ENCODE peak calls at places on chromosomes 12 and 14, in eight cellular contexts. H is left lobe of liver, M is ovary, X is NCI-H1092, F is foreskin fibroblast, L is lung microvascular endothelial cell, E is mesenteric fat pad, N is stromal cell of bone marrow. U is an unnamed sample.

GRCh38 chr12:57135487-57135886 is 7.2 kb downstream of the LRP1 start:
- DNase-seq in H (no peak), M (no peak), X (no peak), F (peak; percentile 87), L (no peak), E (no peak), N (no peak), U (no peak)

GRCh38 chr12:65464930-65465329 is 186.4 kb downstream of the MSRB3 start:
- DNase-seq in H (no peak), M (no peak), X (no peak), F (peak; percentile 96), L (peak; percentile 56), E (no peak), N (peak; percentile 80), U (no peak)

GRCh38 chr12:5264006-5264405 is 167.9 kb upstream of the NTF3 start:
- DNase-seq in H (no peak), M (no peak), X (no peak), F (peak; percentile 6), L (no peak), E (no peak), N (no peak), U (no peak)

GRCh38 chr12:89969098-89969497 is 260.5 kb upstream of the ATP2B1 start:
- DNase-seq in H (no peak), M (no peak), X (no peak), F (no peak), L (no peak), E (no peak), N (no peak), U (peak; percentile 71)

GRCh38 chr12:128992550-128992949 is 139.3 kb downstream of the GLT1D1 start:
- DNase-seq in H (no peak), M (no peak), X (no peak), F (no peak), L (no peak), E (no peak), N (no peak), U (no peak)

GRCh38 chr14:63302135-63302534 is 16.6 kb downstream of the GPHB5 start:
- DNase-seq in H (no peak), M (no peak), X (no peak), F (no peak), L (no peak), E (no peak), N (no peak), U (no peak)

GRCh38 chr12:109182041-109182839 is 65.9 kb downstream of the ACACB start:
- DNase-seq in H (no peak), M (no peak), X (no peak), F (no peak), L (no peak), E (no peak), N (no peak), U (no peak)

GRCh38 chr14:22407033-22407432 is 182.0 kb downstream of the DAD1 start:
- DNase-seq in H (peak; percentile 64), M (no peak), X (no peak), F (no peak), L (no peak), E (no peak), N (no peak), U (no peak)

GRCh38 chr14:90570463-90570860 is 173.6 kb downstream of the CALM1 start:
- DNase-seq in H (no peak), M (no peak), X (no peak), F (no peak), L (no peak), E (no peak), N (no peak), U (no peak)

GRCh38 chr14:35419429-35419841 is 14.9 kb upstream of the NFKBIA start:
- DNase-seq in H (no peak), M (no peak), X (no peak), F (peak; percentile 40), L (no peak), E (no peak), N (no peak), U (no peak)

GRCh38 chr12:47767197-47767724 is 5.8 kb upstream of the SLC48A1 start:
- DNase-seq in H (peak; percentile 62), M (no peak), X (peak; percentile 39), F (peak; percentile 65), L (peak; percentile 84), E (no peak), N (no peak), U (peak; percentile 85)

GRCh38 chr14:103727313-103728000 is 11.8 kb downstream of the ZFYVE21 start:
- DNase-seq in H (no peak), M (no peak), X (no peak), F (no peak), L (no peak), E (no peak), N (no peak), U (no peak)

GRCh38 chr14:97866664-97867063 is 1069.5 kb downstream of the VRK1 start:
- DNase-seq in H (no peak), M (no peak), X (no peak), F (no peak), L (no peak), E (no peak), N (no peak), U (no peak)

GRCh38 chr12:64088431-64089349 is 133.4 kb downstream of the KICS2 start:
- DNase-seq in H (no peak), M (peak; percentile 64), X (no peak), F (peak; percentile 97), L (peak; percentile 97), E (no peak), N (peak; percentile 90), U (peak; percentile 98)

GRCh38 chr14:34971381-34971780 is 11.4 kb upstream of the SRP54 start:
- DNase-seq in H (no peak), M (no peak), X (no peak), F (peak; percentile 73), L (peak; percentile 46), E (no peak), N (no peak), U (no peak)

GRCh38 chr14:21024668-21025373 is at the start of gene NDRG2:
- DNase-seq in H (peak; percentile 89), M (peak; percentile 90), X (peak; percentile 28), F (peak; percentile 29), L (peak; percentile 49), E (no peak), N (no peak), U (peak; percentile 35)